ENCODE peak calls at places on chromosomes 11 and 22, in ten cellular contexts. S is adipocyte; C is HCEC 1CT; L is iPS DF 6.9; P is D341Med; E is stimulated activated CD4-positive, alpha-beta T cell treated with anti-CD3 and anti-CD28 coated beads, Interleukin-1b, Interleukin-23, amount 100 ng/mL, for 1 hour; X is amygdala; T is activated CD8-positive, alpha-beta memory T cell treated with anti-CD3 and anti-CD28 coated beads for 1 hour; M is neural crest cell; V is NCI-H774. Q is an unnamed sample.
A peak's percentile ranks its signal among the peaks of the same experiment; 100 is the strongest.

GRCh38 chr11:16843307-16843706 is 104.9 kb downstream of the C11orf58 start:
- DNase-seq in S (no peak), C (no peak), L (no peak), P (no peak), E (no peak), X (no peak), T (no peak), M (no peak), V (peak; percentile 17), Q (no peak)

GRCh38 chr22:29327089-29327764 is 11.7 kb upstream of the RASL10A start:
- DNase-seq in S (no peak), C (no peak), L (no peak), P (no peak), E (no peak), X (no peak), T (no peak), M (no peak), V (no peak), Q (no peak)

GRCh38 chr22:49967333-49968241 is 7.0 kb downstream of the PIM3 start:
- DNase-seq in S (no peak), C (no peak), L (no peak), P (no peak), E (no peak), X (no peak), T (no peak), M (peak; percentile 8), V (no peak), Q (no peak)

GRCh38 chr11:128195057-128195751 is 392.2 kb downstream of the ETS1 start:
- DNase-seq in S (no peak), C (no peak), L (no peak), P (no peak), E (no peak), X (no peak), T (no peak), M (no peak), V (no peak), Q (no peak)

GRCh38 chr11:117199916-117200812 is 994 bp downstream of the TAGLN start:
- DNase-seq in S (no peak), C (no peak), L (no peak), P (no peak), E (no peak), X (no peak), T (no peak), M (no peak), V (no peak), Q (no peak)

GRCh38 chr11:21975242-21975641 is 217.6 kb upstream of the ANO5 start:
- DNase-seq in S (no peak), C (no peak), L (no peak), P (no peak), E (no peak), X (no peak), T (no peak), M (no peak), V (no peak), Q (no peak)

GRCh38 chr22:48545976-48546375 is 1281.7 kb downstream of the BRD1 start:
- DNase-seq in S (no peak), C (no peak), L (no peak), P (no peak), E (no peak), X (no peak), T (no peak), M (no peak), V (no peak), Q (no peak)

GRCh38 chr22:26550498-26551033 is 38.3 kb upstream of the TFIP11 start:
- DNase-seq in S (peak; percentile 47), C (peak; percentile 73), L (no peak), P (no peak), E (no peak), X (no peak), T (no peak), M (no peak), V (no peak), Q (no peak)

GRCh38 chr11:117438371-117439000 is 110.8 kb downstream of the CEP164 start:
- DNase-seq in S (no peak), C (no peak), L (no peak), P (no peak), E (no peak), X (no peak), T (no peak), M (no peak), V (no peak), Q (no peak)

GRCh38 chr11:131875611-131876010 is 505.2 kb downstream of the NTM start:
- DNase-seq in S (no peak), C (no peak), L (no peak), P (no peak), E (no peak), X (no peak), T (no peak), M (no peak), V (no peak), Q (no peak)

GRCh38 chr11:46346886-46347636 is at the start of gene DGKZ:
- DNase-seq in S (peak; percentile 88), C (peak; percentile 75), L (no peak), P (peak; percentile 99), E (peak; percentile 78), X (peak; percentile 33), T (peak; percentile 86), M (peak; percentile 86), V (peak; percentile 84), Q (no peak)

GRCh38 chr11:72625746-72626636 is 48.2 kb downstream of the PDE2A start:
- DNase-seq in S (no peak), C (no peak), L (no peak), P (no peak), E (no peak), X (no peak), T (no peak), M (no peak), V (no peak), Q (no peak)

GRCh38 chr11:45232341-45233080 is 53.6 kb downstream of the SYT13 start:
- DNase-seq in S (no peak), C (no peak), L (no peak), P (no peak), E (no peak), X (no peak), T (no peak), M (no peak), V (no peak), Q (no peak)

GRCh38 chr22:42138122-42138770 is 7.6 kb upstream of the CYP2D6 start:
- DNase-seq in S (no peak), C (no peak), L (no peak), P (no peak), E (no peak), X (no peak), T (no peak), M (no peak), V (no peak), Q (no peak)

GRCh38 chr11:117673561-117673960 is 123.5 kb downstream of the DSCAML1 start:
- DNase-seq in S (no peak), C (no peak), L (no peak), P (peak; percentile 18), E (no peak), X (no peak), T (no peak), M (no peak), V (no peak), Q (no peak)

GRCh38 chr11:130020323-130020722 is 17.7 kb upstream of the PRDM10 start:
- DNase-seq in S (no peak), C (no peak), L (no peak), P (no peak), E (no peak), X (no peak), T (no peak), M (no peak), V (no peak), Q (no peak)

GRCh38 chr22:30922151-30922611 is 46.4 kb downstream of the MORC2 start:
- DNase-seq in S (peak; percentile 57), C (no peak), L (no peak), P (peak; percentile 36), E (peak; percentile 53), X (no peak), T (peak; percentile 76), M (no peak), V (no peak), Q (no peak)

GRCh38 chr11:121892131-121892681 is 223.8 kb downstream of the BLID start:
- DNase-seq in S (peak; percentile 94), C (peak; percentile 41), L (peak; percentile 13), P (no peak), E (no peak), X (no peak), T (no peak), M (no peak), V (no peak), Q (no peak)

GRCh38 chr11:93330446-93330984 is at the start of gene DEUP1:
- DNase-seq in S (peak; percentile 11), C (no peak), L (no peak), P (peak; percentile 55), E (no peak), X (no peak), T (no peak), M (peak; percentile 65), V (peak; percentile 93), Q (no peak)